ENCODE peak calls at places on chromosomes 7 and 10, in nine cellular contexts. R is AG04449, F is Panc1, B is fibroblast of the aortic adventitia, A is cardiac fibroblast, L is heart left ventricle, P is HL-60, E is mammary epithelial cell, D is A549. W is an unnamed sample.

GRCh38 chr10:28631896-28632596 is 45.3 kb upstream of the BAMBI start:
- DNase-seq in R (no peak), F (no peak), B (no peak), A (no peak), L (no peak), P (no peak), E (peak; percentile 17), D (no peak), W (no peak)

GRCh38 chr10:62805139-62806092 is 896 bp downstream of the ADO start:
- DNase-seq in R (no peak), F (no peak), B (peak; percentile 39), A (peak; percentile 52), L (peak; percentile 53), P (no peak), E (peak; percentile 61), D (peak; percentile 33), W (peak; percentile 56)

GRCh38 chr10:97101166-97101940 is 84.4 kb downstream of the SLIT1 start:
- DNase-seq in R (no peak), F (no peak), B (no peak), A (no peak), L (no peak), P (no peak), E (no peak), D (no peak), W (no peak)

GRCh38 chr10:13536674-13537366 is 8.0 kb upstream of the BEND7 start:
- DNase-seq in R (no peak), F (peak; percentile 10), B (peak; percentile 17), A (peak; percentile 56), L (peak; percentile 28), P (peak; percentile 3), E (peak; percentile 14), D (peak; percentile 70), W (peak; percentile 50)

GRCh38 chr7:141558544-141559183 is 7.5 kb downstream of the AGK start:
- DNase-seq in R (peak; percentile 45), F (no peak), B (peak; percentile 7), A (peak; percentile 38), L (no peak), P (no peak), E (peak; percentile 81), D (no peak), W (peak; percentile 37)

GRCh38 chr10:113557389-113558321 is 4.8 kb downstream of the HABP2 start:
- DNase-seq in R (no peak), F (no peak), B (no peak), A (peak; percentile 6), L (peak; percentile 34), P (no peak), E (no peak), D (no peak), W (no peak)

GRCh38 chr7:22586806-22587180 is 86.8 kb upstream of the STEAP1B start:
- DNase-seq in R (no peak), F (no peak), B (peak; percentile 63), A (peak; percentile 77), L (no peak), P (no peak), E (peak; percentile 34), D (peak; percentile 46), W (peak; percentile 61)

GRCh38 chr7:90552521-90552920 is 43.6 kb upstream of the CDK14 start:
- DNase-seq in R (no peak), F (no peak), B (peak; percentile 62), A (peak; percentile 54), L (no peak), P (no peak), E (peak; percentile 10), D (no peak), W (peak; percentile 22)

GRCh38 chr10:95279042-95279820 is 11.6 kb downstream of the PDLIM1 start:
- DNase-seq in R (no peak), F (no peak), B (peak; percentile 61), A (peak; percentile 63), L (no peak), P (no peak), E (peak; percentile 62), D (peak; percentile 47), W (peak; percentile 63)

GRCh38 chr7:12578930-12579640 is 8.6 kb downstream of the SCIN start:
- DNase-seq in R (no peak), F (no peak), B (no peak), A (no peak), L (no peak), P (no peak), E (no peak), D (no peak), W (no peak)

GRCh38 chr7:105531797-105532671 is at the start of gene RINT1:
- DNase-seq in R (peak; percentile 45), F (peak; percentile 82), B (peak; percentile 89), A (peak; percentile 93), L (peak; percentile 90), P (peak; percentile 96), E (peak; percentile 85), D (peak; percentile 91), W (peak; percentile 91)

GRCh38 chr7:15007507-15007906 is 105.0 kb upstream of the DGKB start:
- DNase-seq in R (no peak), F (no peak), B (peak; percentile 5), A (no peak), L (no peak), P (no peak), E (peak; percentile 12), D (peak; percentile 22), W (no peak)

GRCh38 chr7:200290-200689 is 7.9 kb downstream of the FAM20C start:
- DNase-seq in R (no peak), F (no peak), B (no peak), A (no peak), L (no peak), P (no peak), E (no peak), D (no peak), W (no peak)

GRCh38 chr7:144817001-144817400 is 18.9 kb downstream of the TPK1 start:
- DNase-seq in R (no peak), F (no peak), B (no peak), A (no peak), L (no peak), P (no peak), E (no peak), D (no peak), W (no peak)
- H3K4me3 ChIP-seq in R (no peak overlapping the region), F (no peak overlapping the region), B (no peak overlapping the region), A (no peak overlapping the region), L (no peak overlapping the region), P (no peak overlapping the region), E (no peak overlapping the region), D (no peak overlapping the region), W (no peak overlapping the region)

GRCh38 chr7:3585826-3586225 is 284.8 kb downstream of the SDK1 start:
- DNase-seq in R (no peak), F (no peak), B (no peak), A (no peak), L (no peak), P (no peak), E (no peak), D (no peak), W (no peak)

GRCh38 chr7:3591150-3591549 is 290.1 kb downstream of the SDK1 start:
- DNase-seq in R (no peak), F (no peak), B (no peak), A (no peak), L (no peak), P (no peak), E (no peak), D (no peak), W (no peak)

GRCh38 chr7:3589756-3590155 is 288.7 kb downstream of the SDK1 start:
- DNase-seq in R (no peak), F (no peak), B (no peak), A (no peak), L (no peak), P (no peak), E (peak; percentile 79), D (no peak), W (no peak)

GRCh38 chr7:3591944-3592343 is 290.9 kb downstream of the SDK1 start:
- DNase-seq in R (no peak), F (no peak), B (no peak), A (no peak), L (no peak), P (no peak), E (no peak), D (no peak), W (no peak)

GRCh38 chr7:3588341-3588740 is 287.3 kb downstream of the SDK1 start:
- DNase-seq in R (no peak), F (no peak), B (no peak), A (no peak), L (no peak), P (no peak), E (peak; percentile 16), D (no peak), W (no peak)
- TF ChIP-seq CTCF in R (no peak), F (no peak), B (no peak), A (no peak), L (no peak), P (no peak), E (no peak), D (no peak), W (no peak)

DNA sequence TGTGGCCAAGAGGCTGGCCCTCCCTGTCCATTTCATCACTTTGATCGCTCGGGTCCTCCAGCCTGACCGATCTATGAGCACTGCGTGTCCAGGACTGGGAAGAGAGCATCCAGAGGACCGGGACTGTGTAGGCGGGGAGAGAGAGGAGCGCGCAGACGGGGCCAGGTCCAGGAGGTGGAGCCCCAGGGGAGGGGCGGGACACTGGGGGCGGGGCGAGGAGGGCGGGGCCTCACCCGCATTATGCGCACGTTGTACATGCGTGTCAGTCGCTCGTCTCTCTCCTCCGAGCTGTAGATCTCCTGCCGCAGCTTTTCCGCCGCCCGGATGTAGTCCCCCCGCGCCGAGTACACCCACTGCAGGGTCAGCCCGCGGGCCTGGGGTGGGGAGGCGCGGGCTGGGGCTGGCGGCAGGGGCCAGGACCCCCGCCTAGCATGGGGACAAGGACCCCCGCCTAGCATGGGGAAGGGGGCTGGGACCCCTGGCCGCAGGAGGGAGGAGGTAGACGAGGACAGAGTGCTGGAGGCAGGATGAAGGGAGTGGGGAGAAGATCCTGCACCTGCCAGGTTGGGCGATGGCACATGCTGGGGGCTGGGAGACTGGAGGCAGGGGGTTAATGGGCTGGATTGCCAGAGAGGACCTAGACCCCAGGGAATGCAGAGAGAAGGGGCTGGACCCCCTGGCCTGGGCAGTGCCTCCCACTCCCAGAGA is 14.3 kb downstream of the MOSPD3 start:
- DNase-seq in R (no peak), F (no peak), B (peak; percentile 73), A (peak; percentile 88), L (peak; percentile 78), P (peak; percentile 74), E (peak; percentile 70), D (peak; percentile 85), W (peak; percentile 77)
- H3K4me3 ChIP-seq in R (peak overlapping the region; percentile 53), F (peak overlapping the region; percentile 23), B (peak overlapping the region; percentile 48), A (no peak overlapping the region), L (no peak overlapping the region), P (peak overlapping the region; percentile 29), E (peak overlapping the region; percentile 29), D (peak overlapping the region; percentile 37), W (peak overlapping the region; percentile 47)

DNA sequence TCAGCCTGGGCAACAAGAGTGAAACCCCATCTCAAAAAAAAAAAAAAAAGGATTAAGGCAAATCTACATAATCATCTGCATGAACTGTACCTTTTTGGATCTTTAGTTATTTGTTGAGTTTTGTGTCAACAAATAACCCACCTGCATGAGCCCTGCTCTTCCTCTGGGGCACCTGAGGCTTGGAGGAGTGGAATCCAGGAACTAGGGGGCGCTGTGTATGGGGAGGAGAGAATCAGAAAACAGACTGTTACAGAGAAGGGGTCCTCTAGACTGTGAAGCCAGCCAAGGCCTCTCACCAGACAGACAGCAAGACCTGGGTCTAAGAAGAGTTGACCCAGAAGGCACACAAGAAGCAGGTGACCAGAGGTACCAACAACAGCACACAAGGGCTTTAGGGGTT is 682.8 kb upstream of the NRP1 start:
- DNase-seq in R (no peak), F (no peak), B (no peak), A (no peak), L (no peak), P (no peak), E (no peak), D (no peak), W (no peak)
- TF ChIP-seq CTCF in R (no peak), F (peak; percentile 33), B (no peak), A (peak; percentile 9), L (no peak), P (no peak), E (peak; percentile 1), D (no peak), W (no peak)